ENCODE peak calls at places on chromosome 11, in seven cellular contexts. H is adipocyte; A is naive thymus-derived CD4-positive, alpha-beta T cell; B is lower leg skin; C is stomach; W is fibroblast of lung; S is NB4. N is an unnamed sample.

GRCh38 chr11:1691027-1691877 is 5.7 kb upstream of the KRTAP5-6 start:
- DNase-seq in H (no peak), A (no peak), B (no peak), C (no peak), W (no peak), S (no peak), N (no peak)

GRCh38 chr11:37905707-37906417 is 1307.8 kb upstream of the RAG2 start:
- DNase-seq in H (no peak), A (no peak), B (no peak), C (no peak), W (no peak), S (no peak), N (no peak)

GRCh38 chr11:11620251-11620965 is 1.4 kb downstream of the GALNT18 start:
- DNase-seq in H (peak; percentile 5), A (peak; percentile 29), B (no peak), C (peak; percentile 40), W (peak; percentile 17), S (no peak), N (peak; percentile 7)

GRCh38 chr11:88538088-88538487 is 200.6 kb upstream of the CTSC start:
- DNase-seq in H (peak; percentile 75), A (no peak), B (no peak), C (no peak), W (peak; percentile 38), S (no peak), N (peak; percentile 65)

GRCh38 chr11:45754746-45755145 is 50.2 kb upstream of the SLC35C1 start:
- DNase-seq in H (no peak), A (no peak), B (no peak), C (no peak), W (peak; percentile 8), S (no peak), N (no peak)

GRCh38 chr11:33452806-33453205 is 195.6 kb downstream of the HIPK3 start:
- DNase-seq in H (peak; percentile 86), A (no peak), B (no peak), C (no peak), W (peak; percentile 96), S (no peak), N (peak; percentile 81)

GRCh38 chr11:85941380-85941973 is 86.3 kb downstream of the CCDC83 start:
- DNase-seq in H (peak; percentile 82), A (no peak), B (no peak), C (peak; percentile 40), W (peak; percentile 58), S (peak; percentile 76), N (peak; percentile 61)

GRCh38 chr11:15764948-15765347 is 591.4 kb downstream of the SOX6 start:
- DNase-seq in H (no peak), A (no peak), B (no peak), C (no peak), W (no peak), S (no peak), N (no peak)

GRCh38 chr11:61771995-61772455 is 19.6 kb downstream of the MYRF start:
- DNase-seq in H (no peak), A (no peak), B (no peak), C (no peak), W (no peak), S (no peak), N (no peak)

GRCh38 chr11:104926771-104927470 is 28.7 kb upstream of the CASP12 start:
- DNase-seq in H (no peak), A (no peak), B (no peak), C (no peak), W (peak; percentile 33), S (no peak), N (no peak)

GRCh38 chr11:28965824-28966223 is 857.6 kb downstream of the METTL15 start:
- DNase-seq in H (peak; percentile 59), A (no peak), B (no peak), C (no peak), W (no peak), S (no peak), N (no peak)

GRCh38 chr11:120547301-120547700 is 35.8 kb downstream of the GRIK4 start:
- DNase-seq in H (no peak), A (no peak), B (no peak), C (no peak), W (peak; percentile 30), S (no peak), N (no peak)

GRCh38 chr11:70942593-70942992 is 309.8 kb downstream of the SHANK2 start:
- DNase-seq in H (no peak), A (no peak), B (no peak), C (no peak), W (no peak), S (peak; percentile 44), N (no peak)

GRCh38 chr11:132072880-132073213 is 702.4 kb downstream of the NTM start:
- DNase-seq in H (peak; percentile 55), A (no peak), B (no peak), C (no peak), W (peak; percentile 66), S (no peak), N (peak; percentile 60)

GRCh38 chr11:131889146-131889577 is 518.7 kb downstream of the NTM start:
- DNase-seq in H (peak; percentile 73), A (no peak), B (no peak), C (no peak), W (peak; percentile 90), S (no peak), N (peak; percentile 82)

GRCh38 chr11:39541945-39542351 is 1917.5 kb downstream of the LRRC4C start:
- DNase-seq in H (no peak), A (no peak), B (no peak), C (peak; percentile 46), W (peak; percentile 0), S (no peak), N (no peak)

GRCh38 chr11:40425168-40425567 is 1034.3 kb downstream of the LRRC4C start:
- DNase-seq in H (no peak), A (no peak), B (no peak), C (no peak), W (no peak), S (no peak), N (no peak)

GRCh38 chr11:64339754-64340408 is at the start of gene CCDC88B:
- DNase-seq in H (no peak), A (peak; percentile 78), B (no peak), C (peak; percentile 66), W (no peak), S (peak; percentile 78), N (no peak)

GRCh38 chr11:125956371-125956770 is 10.5 kb downstream of the VSIG10L2 start:
- DNase-seq in H (no peak), A (no peak), B (peak; percentile 63), C (no peak), W (peak; percentile 58), S (no peak), N (no peak)

GRCh38 chr11:78812513-78813293 is 238.0 kb upstream of the NARS2 start:
- DNase-seq in H (no peak), A (no peak), B (no peak), C (no peak), W (no peak), S (no peak), N (no peak)

GRCh38 chr11:128905345-128906184 is 14.4 kb downstream of the KCNJ5 start:
- DNase-seq in H (peak; percentile 51), A (no peak), B (no peak), C (peak; percentile 56), W (peak; percentile 56), S (peak; percentile 86), N (peak; percentile 67)

GRCh38 chr11:6219359-6219758 is 14.0 kb downstream of the C11orf42 start:
- DNase-seq in H (peak; percentile 86), A (no peak), B (peak; percentile 82), C (no peak), W (peak; percentile 91), S (no peak), N (peak; percentile 91)

GRCh38 chr11:33930317-33931021 is 38.6 kb upstream of the LMO2 start:
- DNase-seq in H (peak; percentile 68), A (no peak), B (peak; percentile 45), C (no peak), W (peak; percentile 48), S (peak; percentile 98), N (peak; percentile 25)

GRCh38 chr11:78916759-78917158 is 342.1 kb upstream of the NARS2 start:
- DNase-seq in H (peak; percentile 11), A (no peak), B (no peak), C (no peak), W (no peak), S (no peak), N (peak; percentile 20)

GRCh38 chr11:130478881-130479280 is 30.4 kb downstream of the ADAMTS15 start:
- DNase-seq in H (peak; percentile 38), A (no peak), B (no peak), C (no peak), W (peak; percentile 46), S (no peak), N (peak; percentile 35)
- H3K4me3 ChIP-seq in H (peak overlapping the region; percentile 39), A (no peak overlapping the region), B (no peak overlapping the region), C (no peak overlapping the region), W (no peak overlapping the region), S (no peak overlapping the region), N (no peak overlapping the region)

GRCh38 chr11:73137262-73137941 is 4.7 kb downstream of the FCHSD2 start:
- DNase-seq in H (no peak), A (no peak), B (no peak), C (no peak), W (no peak), S (peak; percentile 66), N (no peak)

GRCh38 chr11:73140213-73141030 is 1.7 kb downstream of the FCHSD2 start:
- DNase-seq in H (peak; percentile 67), A (no peak), B (no peak), C (peak; percentile 48), W (peak; percentile 49), S (peak; percentile 43), N (no peak)

GRCh38 chr11:73135346-73136284 is 6.5 kb downstream of the FCHSD2 start:
- DNase-seq in H (no peak), A (no peak), B (no peak), C (no peak), W (no peak), S (no peak), N (no peak)

GRCh38 chr11:73139476-73140198 is 2.5 kb downstream of the FCHSD2 start:
- DNase-seq in H (peak; percentile 48), A (no peak), B (no peak), C (no peak), W (peak; percentile 22), S (no peak), N (peak; percentile 35)

DNA sequence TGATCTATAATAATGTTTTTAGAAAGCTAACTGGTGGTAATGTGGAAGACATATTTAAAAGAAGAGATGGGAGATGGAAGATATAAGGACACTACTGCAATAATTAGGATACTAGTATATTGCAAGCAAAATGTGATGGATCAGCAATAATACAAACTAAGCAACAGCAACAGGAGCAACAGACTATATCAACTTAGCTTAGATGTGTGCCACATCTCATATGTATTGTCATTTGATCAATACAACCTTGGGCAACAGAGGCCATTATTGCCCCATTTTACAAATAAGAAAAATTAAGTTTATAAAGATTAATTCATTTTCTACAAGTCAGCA is 4.2 kb downstream of the FCHSD2 start:
- DNase-seq in H (no peak), A (no peak), B (no peak), C (no peak), W (no peak), S (no peak), N (no peak)
- H3K4me3 ChIP-seq in H (no peak overlapping the region), A (no peak overlapping the region), B (no peak overlapping the region), C (no peak overlapping the region), W (no peak overlapping the region), S (peak overlapping the region; percentile 41), N (no peak overlapping the region)

GRCh38 chr11:66314561-66315497 is 2.0 kb downstream of the CD248 start:
- DNase-seq in H (no peak), A (no peak), B (no peak), C (no peak), W (no peak), S (no peak), N (no peak)
- H3K4me3 ChIP-seq in H (peak overlapping the region; percentile 98), A (no peak overlapping the region), B (no peak overlapping the region), C (peak overlapping the region; percentile 26), W (peak overlapping the region; percentile 66), S (no peak overlapping the region), N (peak overlapping the region; percentile 95)

GRCh38 chr11:107856180-107856980 is 2.2 kb downstream of the SLC35F2 start:
- DNase-seq in H (no peak), A (no peak), B (no peak), C (no peak), W (no peak), S (no peak), N (no peak)
- H3K4me3 ChIP-seq in H (peak overlapping the region; percentile 89), A (no peak overlapping the region), B (no peak overlapping the region), C (no peak overlapping the region), W (no peak overlapping the region), S (peak overlapping the region; percentile 78), N (no peak overlapping the region)

N was measured in foreskin fibroblast.